ENCODE peak calls at places on chromosomes 1 and 21, in four cellular contexts. C, K, N and A are unnamed samples.

GRCh38 chr1:66172272-66172671 is 361.7 kb upstream of the SGIP1 start:
- DNase-seq in C (no peak), K (no peak), N (no peak), A (no peak)

GRCh38 chr1:99603699-99604595 is 42.0 kb upstream of the PALMD start:
- DNase-seq in N (no peak), C (no peak), K (peak), A (no peak)

GRCh38 chr1:196607940-196608339 is 300 bp downstream of the KCNT2 start:
- DNase-seq in N (no peak), K (peak), C (no peak), A (no peak)

GRCh38 chr21:35637431-35637830 is 422.9 kb downstream of the SETD4 start:
- DNase-seq in K (peak), C (no peak), N (no peak), A (peak)

GRCh38 chr1:2108877-2109580 is 58.8 kb downstream of the PRKCZ start:
- DNase-seq in C (no peak), N (no peak), K (no peak), A (no peak)

GRCh38 chr1:45721207-45721606 is 29.2 kb downstream of the IPP start:
- DNase-seq in C (no peak), K (peak), N (no peak), A (no peak)

GRCh38 chr1:184457500-184457899 is 70.7 kb downstream of the C1orf21 start:
- DNase-seq in K (peak), N (no peak), C (no peak), A (no peak)

GRCh38 chr21:25307489-25307888 is 299.8 kb downstream of the MRPL39 start:
- DNase-seq in K (peak), N (no peak), C (no peak), A (peak)

GRCh38 chr1:27403065-27403726 is 10.8 kb downstream of the GPR3 start:
- DNase-seq in C (no peak), N (peak), K (peak), A (peak)

GRCh38 chr1:106435269-106435668 is 621.2 kb upstream of the PRMT6 start:
- DNase-seq in C (no peak), N (no peak), K (no peak), A (peak)

GRCh38 chr1:226429868-226430715 is 22.2 kb upstream of the PARP1 start:
- DNase-seq in K (no peak), N (no peak), C (no peak), A (no peak)

GRCh38 chr1:231817813-231818212 is 191.2 kb downstream of the DISC1 start:
- DNase-seq in N (no peak), C (no peak), K (peak), A (peak)